ENCODE peak calls at places on chromosomes 1 and 21, in eight cellular contexts. C is GM23338; P is cardiac muscle cell; V is H1; T is caudate nucleus; K is CD4-positive, alpha-beta T cell; E is pancreas; S is psoas muscle. M is an unnamed sample.

GRCh38 chr1:24849653-24850295 is 80.3 kb downstream of the RUNX3 start:
- DNase-seq in E (no peak), P (peak), T (no peak), V (peak), S (no peak), C (peak), K (no peak), M (no peak)

GRCh38 chr1:230270940-230271325 is 155.2 kb downstream of the PGBD5 start:
- DNase-seq in P (no peak), E (no peak), V (no peak), S (no peak), K (peak), T (no peak), C (no peak), M (no peak)

GRCh38 chr1:188367669-188368068 is 1538.9 kb downstream of the PLA2G4A start:
- DNase-seq in K (no peak), E (no peak), S (no peak), C (no peak), T (no peak), V (no peak), P (no peak), M (no peak)

GRCh38 chr1:204246876-204247275 is 33.1 kb upstream of the GOLT1A start:
- DNase-seq in E (no peak), V (no peak), S (no peak), P (no peak), T (no peak), C (no peak), K (no peak), M (no peak)

GRCh38 chr1:7941437-7941793 is 776 bp upstream of the TNFRSF9 start:
- DNase-seq in S (no peak), K (no peak), T (no peak), E (no peak), P (no peak), V (no peak), C (no peak), M (no peak)

GRCh38 chr1:30840904-30841598 is 67.5 kb downstream of the SDC3 start:
- DNase-seq in P (peak), K (no peak), E (no peak), V (no peak), T (no peak), S (peak), C (peak), M (no peak)

GRCh38 chr1:172359531-172359991 is 60.9 kb upstream of the C1orf105 start:
- DNase-seq in V (no peak), K (no peak), P (no peak), T (no peak), E (no peak), C (no peak), S (no peak), M (no peak)

GRCh38 chr1:59879556-59879955 is 47.0 kb downstream of the CYP2J2 start:
- DNase-seq in E (peak), V (peak), K (peak), T (peak), P (peak), S (peak), C (peak), M (peak)

GRCh38 chr1:169487561-169487960 is 1.8 kb upstream of the SLC19A2 start:
- DNase-seq in K (no peak), E (peak), S (peak), T (no peak), C (no peak), P (no peak), V (no peak), M (no peak)

GRCh38 chr1:38746413-38746812 is 113.2 kb downstream of the RRAGC start:
- DNase-seq in T (no peak), P (no peak), K (no peak), S (no peak), E (no peak), C (no peak), V (no peak), M (no peak)

GRCh38 chr1:235883261-235883927 is 16.7 kb upstream of the LYST start:
- DNase-seq in P (no peak), S (peak), E (peak), T (peak), V (no peak), K (no peak), C (no peak), M (no peak)

GRCh38 chr1:174153085-174153824 is 6.1 kb upstream of the RABGAP1L start:
- DNase-seq in S (no peak), C (no peak), P (no peak), V (no peak), T (no peak), K (no peak), E (no peak), M (no peak)

GRCh38 chr1:167627615-167627864 is 2.5 kb upstream of the RCSD1 start:
- DNase-seq in K (no peak), T (no peak), P (no peak), V (no peak), S (no peak), C (no peak), E (no peak), M (no peak)

GRCh38 chr1:86621286-86621685 is 74.4 kb downstream of the CLCA4 start:
- DNase-seq in C (no peak), E (no peak), V (no peak), S (no peak), P (no peak), K (no peak), T (no peak), M (no peak)

GRCh38 chr21:38439336-38439900 is 58.9 kb downstream of the ERG start:
- DNase-seq in P (no peak), V (no peak), S (no peak), C (no peak), E (no peak), T (no peak), K (no peak), M (no peak)

GRCh38 chr1:157798211-157798610 is 21.3 kb upstream of the FCRL2 start:
- DNase-seq in S (no peak), K (no peak), C (no peak), P (no peak), T (no peak), V (no peak), E (no peak), M (no peak)

GRCh38 chr1:54413295-54413694 is 7.1 kb upstream of the SSBP3 start:
- DNase-seq in T (peak), E (no peak), K (no peak), V (no peak), C (no peak), S (peak), P (no peak), M (no peak)

GRCh38 chr1:214570442-214570841 is 19.0 kb upstream of the PTPN14 start:
- DNase-seq in K (no peak), P (no peak), S (no peak), V (no peak), C (no peak), T (no peak), E (no peak), M (no peak)

GRCh38 chr1:70354332-70355110 is at the start of gene ANKRD13C:
- DNase-seq in C (peak), K (peak), S (peak), E (peak), P (peak), T (peak), V (peak), M (peak)

GRCh38 chr1:70355111-70355407 is 537 bp upstream of the ANKRD13C start:
- DNase-seq in P (no peak), S (no peak), C (no peak), V (no peak), T (no peak), K (no peak), E (no peak), M (no peak)

GRCh38 chr1:70353641-70354331 is 736 bp downstream of the ANKRD13C start:
- DNase-seq in S (no peak), E (no peak), P (peak), V (no peak), K (no peak), T (no peak), C (peak), M (no peak)

DNA sequence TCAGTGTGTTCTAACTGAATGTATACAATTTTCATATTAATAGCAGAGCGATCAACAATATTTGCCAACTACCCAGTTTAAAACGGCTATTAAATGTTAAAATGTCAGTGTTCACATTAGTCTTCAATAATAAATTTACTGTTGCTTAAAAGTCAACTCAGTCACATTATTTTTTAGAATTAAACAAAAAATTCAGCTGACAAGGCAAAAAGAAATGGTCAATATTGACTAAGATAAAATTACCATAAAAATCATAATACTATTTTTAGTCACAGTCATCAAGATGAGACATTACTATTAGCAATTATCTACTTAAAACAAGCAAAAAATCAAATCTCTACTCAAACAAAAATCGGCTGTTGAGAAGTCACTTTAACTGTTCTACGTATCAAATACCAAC is 1.5 kb downstream of the ANKRD13C start:
- DNase-seq in K (no peak), V (no peak), S (no peak), P (no peak), C (no peak), E (no peak), T (no peak), M (no peak)
- H3K27ac ChIP-seq in K (no peak), V (peak), S (peak), P (peak), C (no peak), E (no peak), T (no peak), M (no peak)

GRCh38 chr1:180166436-180166800 is 11.7 kb downstream of the QSOX1 start:
- DNase-seq in T (no peak), E (no peak), P (no peak), C (no peak), K (no peak), V (no peak), S (no peak), M (no peak)
- H3K27ac ChIP-seq in T (no peak), E (peak), P (no peak), C (no peak), K (no peak), V (no peak), S (peak), M (no peak)

GRCh38 chr1:67648582-67649326 is 36.2 kb upstream of the GADD45A start:
- DNase-seq in V (no peak), S (no peak), E (no peak), C (peak), K (no peak), P (no peak), T (no peak), M (peak)
- H3K27ac ChIP-seq in V (no peak), S (no peak), E (no peak), C (no peak), K (no peak), P (no peak), T (no peak), M (no peak)

GRCh38 chr1:161707503-161707902 is 474 bp downstream of the FCRLA start:
- DNase-seq in S (no peak), E (no peak), K (no peak), P (no peak), C (no peak), T (no peak), V (no peak), M (no peak)
- H3K27ac ChIP-seq in S (no peak), E (no peak), K (no peak), P (no peak), C (no peak), T (no peak), V (no peak), M (no peak)

M was measured in iPS DF 6.9.